ENCODE peak calls at places on chromosomes 11 and 22, in ten cellular contexts. F is fibroblast of the aortic adventitia; V is IMR-90; S is astrocyte; Z is mammary epithelial cell; Q is psoas muscle; D is stimulated activated CD4-positive, alpha-beta T cell treated with anti-CD3 and anti-CD28 coated beads, Interleukin-1b, Interleukin-23, amount 100 ng/mL, for 24 hours; P is Calu3; A is brain microvascular endothelial cell; M is effector memory CD4-positive, alpha-beta T cell. X is an unnamed sample.

GRCh38 chr11:114163231-114163631 is 103.7 kb downstream of the ZBTB16 start:
- DNase-seq in F (no peak), V (peak; percentile 5), S (peak; percentile 29), Z (peak; percentile 69), Q (no peak), D (no peak), P (no peak), A (peak; percentile 44), M (no peak), X (peak; percentile 35)

GRCh38 chr11:71067753-71068152 is 184.6 kb downstream of the SHANK2 start:
- DNase-seq in F (no peak), V (no peak), S (no peak), Z (no peak), Q (no peak), D (no peak), P (no peak), A (no peak), M (no peak), X (no peak)

GRCh38 chr11:74611369-74611861 is 19.0 kb downstream of the POLD3 start:
- DNase-seq in F (peak; percentile 91), V (peak; percentile 87), S (peak; percentile 54), Z (peak; percentile 22), Q (no peak), D (no peak), P (no peak), A (no peak), M (no peak), X (peak; percentile 54)

GRCh38 chr11:11349870-11350325 is 3.2 kb downstream of the CSNK2A3 start:
- DNase-seq in F (peak; percentile 86), V (peak; percentile 90), S (peak; percentile 87), Z (no peak), Q (no peak), D (no peak), P (no peak), A (peak; percentile 50), M (no peak), X (peak; percentile 48)

GRCh38 chr22:19644314-19645223 is 69.7 kb upstream of the SEPTIN5 start:
- DNase-seq in F (no peak), V (no peak), S (no peak), Z (no peak), Q (no peak), D (no peak), P (no peak), A (no peak), M (no peak), X (no peak)

GRCh38 chr11:65262381-65262680 is 569 bp downstream of the POLA2 start:
- DNase-seq in F (peak; percentile 54), V (no peak), S (no peak), Z (no peak), Q (no peak), D (no peak), P (no peak), A (no peak), M (no peak), X (no peak)

GRCh38 chr11:48087974-48088681 is 107.8 kb downstream of the PTPRJ start:
- DNase-seq in F (no peak), V (no peak), S (no peak), Z (no peak), Q (no peak), D (no peak), P (peak; percentile 23), A (no peak), M (no peak), X (no peak)

GRCh38 chr11:60764879-60765278 is 8.2 kb downstream of the MS4A15 start:
- DNase-seq in F (no peak), V (no peak), S (no peak), Z (no peak), Q (no peak), D (no peak), P (no peak), A (no peak), M (no peak), X (no peak)

GRCh38 chr11:61682093-61682732 is 2.0 kb downstream of the DAGLA start:
- DNase-seq in F (no peak), V (no peak), S (no peak), Z (no peak), Q (peak; percentile 81), D (no peak), P (peak; percentile 58), A (peak; percentile 47), M (no peak), X (peak; percentile 83)

GRCh38 chr11:11931461-11932055 is 76.9 kb downstream of the DKK3 start:
- DNase-seq in F (peak; percentile 83), V (peak; percentile 74), S (peak; percentile 51), Z (peak; percentile 54), Q (no peak), D (no peak), P (peak; percentile 20), A (peak; percentile 56), M (no peak), X (peak; percentile 69)

GRCh38 chr11:46290021-46290420 is 12.6 kb downstream of the CREB3L1 start:
- DNase-seq in F (no peak), V (no peak), S (no peak), Z (no peak), Q (no peak), D (no peak), P (no peak), A (no peak), M (no peak), X (no peak)

GRCh38 chr22:49657275-49657973 is 170.2 kb downstream of the BRD1 start:
- DNase-seq in F (no peak), V (no peak), S (no peak), Z (no peak), Q (peak; percentile 66), D (peak; percentile 60), P (no peak), A (no peak), M (peak; percentile 45), X (no peak)

GRCh38 chr22:35556666-35557065 is 16.0 kb downstream of the RASD2 start:
- DNase-seq in F (no peak), V (peak; percentile 21), S (no peak), Z (no peak), Q (no peak), D (no peak), P (no peak), A (no peak), M (no peak), X (no peak)

GRCh38 chr11:64715756-64716470 is 7.1 kb downstream of the NRXN2 start:
- DNase-seq in F (no peak), V (no peak), S (no peak), Z (no peak), Q (no peak), D (no peak), P (no peak), A (no peak), M (no peak), X (no peak)

GRCh38 chr11:67433536-67434394 is 3.7 kb downstream of the PTPRCAP start:
- DNase-seq in F (no peak), V (no peak), S (no peak), Z (no peak), Q (no peak), D (no peak), P (no peak), A (no peak), M (no peak), X (no peak)

GRCh38 chr11:100581318-100581717 is 105.8 kb upstream of the ARHGAP42 start:
- DNase-seq in F (no peak), V (no peak), S (no peak), Z (no peak), Q (peak; percentile 32), D (no peak), P (no peak), A (no peak), M (no peak), X (peak; percentile 3)

GRCh38 chr22:39098026-39098425 is 982 bp downstream of the APOBEC3H start:
- DNase-seq in F (no peak), V (no peak), S (no peak), Z (no peak), Q (no peak), D (no peak), P (no peak), A (no peak), M (no peak), X (no peak)

GRCh38 chr11:10454506-10454901 is 560 bp upstream of the AMPD3 start:
- DNase-seq in F (no peak), V (no peak), S (no peak), Z (no peak), Q (no peak), D (no peak), P (no peak), A (no peak), M (no peak), X (no peak)

GRCh38 chr22:21632237-21632895 is at the start of gene CCDC116:
- DNase-seq in F (no peak), V (no peak), S (no peak), Z (no peak), Q (no peak), D (no peak), P (no peak), A (no peak), M (peak; percentile 59), X (no peak)

GRCh38 chr11:14036495-14036894 is 74.0 kb downstream of the SPON1 start:
- DNase-seq in F (no peak), V (peak; percentile 29), S (no peak), Z (peak; percentile 65), Q (no peak), D (no peak), P (no peak), A (no peak), M (no peak), X (no peak)

GRCh38 chr11:103281301-103281700 is 172.1 kb downstream of the DYNC2H1 start:
- DNase-seq in F (no peak), V (peak; percentile 31), S (no peak), Z (peak; percentile 31), Q (no peak), D (no peak), P (no peak), A (no peak), M (no peak), X (peak; percentile 11)

GRCh38 chr11:60763692-60764369 is 7.2 kb downstream of the MS4A15 start:
- DNase-seq in F (no peak), V (no peak), S (no peak), Z (no peak), Q (no peak), D (no peak), P (no peak), A (no peak), M (no peak), X (no peak)

GRCh38 chr11:118264568-118265470 is 722 bp upstream of the MPZL2 start:
- DNase-seq in F (no peak), V (no peak), S (no peak), Z (no peak), Q (no peak), D (no peak), P (no peak), A (no peak), M (no peak), X (peak; percentile 54)

GRCh38 chr11:128658499-128658898 is 35.4 kb upstream of the FLI1 start:
- DNase-seq in F (no peak), V (no peak), S (no peak), Z (no peak), Q (no peak), D (no peak), P (no peak), A (peak; percentile 11), M (no peak), X (no peak)

GRCh38 chr11:111386611-111387150 is 7.6 kb upstream of the POU2AF1 start:
- DNase-seq in F (no peak), V (no peak), S (no peak), Z (no peak), Q (no peak), D (no peak), P (no peak), A (no peak), M (no peak), X (no peak)

GRCh38 chr11:106021181-106021966 is 666 bp downstream of the MSANTD4 start:
- DNase-seq in F (peak; percentile 65), V (peak; percentile 56), S (no peak), Z (no peak), Q (no peak), D (peak; percentile 5), P (no peak), A (no peak), M (no peak), X (no peak)

GRCh38 chr22:23002612-23003180 is 67.6 kb upstream of the GNAZ start:
- DNase-seq in F (no peak), V (no peak), S (no peak), Z (no peak), Q (no peak), D (no peak), P (no peak), A (no peak), M (no peak), X (no peak)

GRCh38 chr11:23959466-23959865 is 537.4 kb upstream of the LUZP2 start:
- DNase-seq in F (no peak), V (no peak), S (peak; percentile 10), Z (no peak), Q (no peak), D (no peak), P (no peak), A (no peak), M (no peak), X (no peak)

X was measured in kidney tubule cell.